ENCODE peak calls at places on chromosome 11, in seven cellular contexts. A is stimulated activated CD4-positive, alpha-beta T cell treated with anti-CD3 and anti-CD28 coated beads, Interleukin-1b, Interleukin-23, amount 100 ng/mL, for 1 hour; C is AML-193; Z is cardiac muscle cell; E is HCT116; G is aorta; K is skeletal muscle cell. J is an unnamed sample.

GRCh38 chr11:104873252-104873651 is 25.0 kb downstream of the CASP12 start:
- DNase-seq in A (no peak), C (no peak), Z (no peak), E (no peak), G (no peak), K (no peak), J (no peak)

GRCh38 chr11:48081151-48082010 is 101.0 kb downstream of the PTPRJ start:
- DNase-seq in A (no peak), C (no peak), Z (peak; percentile 81), E (no peak), G (peak; percentile 93), K (no peak), J (peak; percentile 91)

GRCh38 chr11:105611837-105612480 is 2.1 kb downstream of the GRIA4 start:
- DNase-seq in A (no peak), C (no peak), Z (no peak), E (no peak), G (no peak), K (no peak), J (peak; percentile 70)

GRCh38 chr11:287821-288327 is 1.1 kb upstream of the PGGHG start:
- DNase-seq in A (no peak), C (peak; percentile 20), Z (no peak), E (no peak), G (peak; percentile 55), K (no peak), J (no peak)

GRCh38 chr11:66651011-66651410 is 12.5 kb downstream of the RBM4 start:
- DNase-seq in A (no peak), C (no peak), Z (no peak), E (no peak), G (no peak), K (no peak), J (no peak)

GRCh38 chr11:10655931-10656576 is 37.5 kb downstream of the IRAG1 start:
- DNase-seq in A (no peak), C (no peak), Z (no peak), E (no peak), G (no peak), K (no peak), J (no peak)

GRCh38 chr11:59097113-59097708 is 9.8 kb upstream of the FAM111B start:
- DNase-seq in A (no peak), C (peak; percentile 61), Z (peak; percentile 69), E (peak; percentile 48), G (peak; percentile 68), K (peak; percentile 16), J (peak; percentile 31)

GRCh38 chr11:132056689-132057088 is 686.3 kb downstream of the NTM start:
- DNase-seq in A (no peak), C (no peak), Z (peak; percentile 81), E (no peak), G (peak; percentile 61), K (peak; percentile 77), J (no peak)

GRCh38 chr11:106459135-106459534 is 381.7 kb downstream of the AASDHPPT start:
- DNase-seq in A (no peak), C (no peak), Z (no peak), E (no peak), G (no peak), K (no peak), J (no peak)

GRCh38 chr11:78570031-78570430 is 4.6 kb downstream of the NARS2 start:
- DNase-seq in A (no peak), C (no peak), Z (no peak), E (no peak), G (no peak), K (no peak), J (no peak)

GRCh38 chr11:117441146-117441975 is 113.7 kb downstream of the CEP164 start:
- DNase-seq in A (no peak), C (no peak), Z (no peak), E (no peak), G (no peak), K (no peak), J (no peak)

GRCh38 chr11:2386591-2386990 is 9.5 kb downstream of the CD81 start:
- DNase-seq in A (no peak), C (no peak), Z (no peak), E (no peak), G (no peak), K (no peak), J (no peak)

J was measured in cerebellar cortex.